ENCODE peak calls at places on chromosomes 12 and 14, in six cellular contexts. J is thyroid gland; D is stimulated activated CD4-positive, alpha-beta T cell treated with anti-CD3 and anti-CD28 coated beads, Interleukin-4, amount 100 ng/mL, for 1 hour; I is mucosa of descending colon; O is non-pigmented ciliary epithelial cell; G is activated naive CD8-positive, alpha-beta T cell treated with anti-CD3 and anti-CD28 coated beads, Interleukin-2, amount 50 U/mL, for 24 hours. H is an unnamed sample.

GRCh38 chr12:51898937-51899336 is 8.4 kb upstream of the ACVRL1 start:
- DNase-seq in J (no peak), D (no peak), I (no peak), O (no peak), G (no peak), H (no peak)

GRCh38 chr14:95196268-95196667 is 38.9 kb upstream of the DICER1 start:
- DNase-seq in J (no peak), D (no peak), I (peak; percentile 40), O (no peak), G (no peak), H (no peak)

GRCh38 chr14:106174206-106174605 is 647.8 kb downstream of the TMEM121 start:
- DNase-seq in J (no peak), D (peak; percentile 32), I (peak; percentile 42), O (no peak), G (peak; percentile 29), H (no peak)

GRCh38 chr14:90109858-90110257 is 48.1 kb downstream of the KCNK13 start:
- DNase-seq in J (peak; percentile 23), D (no peak), I (no peak), O (no peak), G (no peak), H (no peak)

GRCh38 chr14:99749763-99750715 is 43.2 kb upstream of the EML1 start:
- DNase-seq in J (no peak), D (no peak), I (no peak), O (no peak), G (no peak), H (no peak)

GRCh38 chr14:54606178-54606577 is 39.2 kb downstream of the SAMD4A start:
- DNase-seq in J (no peak), D (no peak), I (no peak), O (no peak), G (no peak), H (no peak)

GRCh38 chr12:7797698-7798398 is 8.6 kb downstream of the NANOG start:
- DNase-seq in J (no peak), D (no peak), I (no peak), O (peak; percentile 11), G (no peak), H (peak; percentile 46)

GRCh38 chr14:32588448-32589320 is 259.6 kb downstream of the AKAP6 start:
- DNase-seq in J (no peak), D (no peak), I (no peak), O (no peak), G (no peak), H (peak; percentile 67)

GRCh38 chr14:101123639-101124525 is 220.4 kb upstream of the RTL1 start:
- DNase-seq in J (no peak), D (no peak), I (no peak), O (no peak), G (no peak), H (peak; percentile 29)

GRCh38 chr14:91415794-91416743 is 1.6 kb downstream of the CCDC88C start:
- DNase-seq in J (no peak), D (peak; percentile 61), I (peak; percentile 51), O (no peak), G (peak; percentile 68), H (peak; percentile 90)

GRCh38 chr12:111768159-111768895 is 1.6 kb downstream of the ALDH2 start:
- DNase-seq in J (no peak), D (no peak), I (peak; percentile 56), O (no peak), G (no peak), H (no peak)

H was measured in Peyer's patch.